ENCODE peak calls at places on chromosomes 4 and X, in four cellular contexts. H is neuronal stem cell, Z is T-helper 17 cell, C is GM06990. O is an unnamed sample.

GRCh38 chrX:23008431-23009099 is 8.8 kb downstream of the DDX53 start:
- DNase-seq in H (no peak), Z (no peak), C (no peak), O (no peak)

GRCh38 chr4:54165438-54165837 is 63.7 kb upstream of the PDGFRA start:
- DNase-seq in H (no peak), Z (no peak), C (no peak), O (no peak)

GRCh38 chr4:153257966-153258365 is 53.7 kb downstream of the TRIM2 start:
- DNase-seq in H (no peak), Z (no peak), C (no peak), O (no peak)

GRCh38 chrX:39907964-39908616 is 189.7 kb downstream of the BCOR start:
- DNase-seq in H (no peak), Z (no peak), C (no peak), O (no peak)

GRCh38 chrX:123330229-123330942 is 146.3 kb downstream of the GRIA3 start:
- DNase-seq in H (no peak), Z (no peak), C (no peak), O (no peak)

GRCh38 chr4:40722576-40723161 is 27.1 kb upstream of the NSUN7 start:
- DNase-seq in H (no peak), Z (no peak), C (peak), O (peak)

GRCh38 chrX:56385336-56385735 is 153.2 kb downstream of the KLF8 start:
- DNase-seq in H (no peak), Z (no peak), C (no peak), O (peak)

GRCh38 chrX:45761920-45762319 is 561.2 kb upstream of the DIPK2B start:
- DNase-seq in H (no peak), Z (no peak), C (no peak), O (no peak)

GRCh38 chrX:118026631-118027030 is 90.0 kb downstream of the KLHL13 start:
- DNase-seq in H (no peak), Z (no peak), C (no peak), O (no peak)

GRCh38 chr4:19034089-19034488 is 1012.5 kb upstream of the LCORL start:
- DNase-seq in H (no peak), Z (no peak), C (no peak), O (no peak)

GRCh38 chrX:154378059-154378798 is 866 bp upstream of the EMD start:
- DNase-seq in H (no peak), Z (peak), C (no peak), O (peak)

GRCh38 chr4:24662065-24662464 is 77.7 kb upstream of the DHX15 start:
- DNase-seq in H (no peak), Z (no peak), C (no peak), O (no peak)

GRCh38 chr4:22463179-22463578 is 52.7 kb downstream of the ADGRA3 start:
- DNase-seq in H (no peak), Z (no peak), C (no peak), O (no peak)

GRCh38 chr4:97910005-97910404 is 233.3 kb downstream of the STPG2 start:
- DNase-seq in H (no peak), Z (no peak), C (no peak), O (no peak)

GRCh38 chrX:108732630-108733321 is 3.6 kb downstream of the IRS4 start:
- DNase-seq in H (no peak), Z (no peak), C (no peak), O (no peak)

GRCh38 chrX:24694825-24695224 is 1.1 kb downstream of the POLA1 start:
- DNase-seq in H (no peak), Z (no peak), C (no peak), O (no peak)

GRCh38 chr4:164959896-164960295 is 17.6 kb downstream of the TRIM61 start:
- DNase-seq in H (no peak), Z (no peak), C (no peak), O (no peak)

GRCh38 chrX:136176399-136176825 is 29.1 kb downstream of the FHL1 start:
- DNase-seq in H (no peak), Z (no peak), C (no peak), O (no peak)

GRCh38 chr4:7744131-7744804 is 195.4 kb downstream of the AFAP1 start:
- DNase-seq in H (no peak), Z (no peak), C (no peak), O (no peak)

GRCh38 chr4:121950680-121951569 is 935 bp downstream of the TRPC3 start:
- DNase-seq in H (peak), Z (no peak), C (peak), O (no peak)

GRCh38 chrX:39527045-39527444 is 570.7 kb downstream of the BCOR start:
- DNase-seq in H (no peak), Z (no peak), C (no peak), O (no peak)

O was measured in T-cell.